ENCODE peak calls at places on chromosomes 4 and X, in six cellular contexts. F is HCT116, G is upper lobe of left lung, H is K562, C is HepG2, K is GM12878. B is an unnamed sample.

GRCh38 chr4:33825685-33826084 is 2418.6 kb downstream of the ARAP2 start:
- ATAC-seq in F (no peak), G (no peak), H (no peak), C (no peak), K (no peak), B (no peak)

GRCh38 chr4:119227690-119228089 is 15.2 kb downstream of the USP53 start:
- ATAC-seq in F (no peak), G (no peak), H (no peak), C (no peak), K (no peak), B (no peak)

GRCh38 chr4:13984996-13985780 is 357.7 kb upstream of the BOD1L1 start:
- ATAC-seq in F (no peak), G (peak; percentile 47), H (no peak), C (no peak), K (no peak), B (no peak)

GRCh38 chr4:154807042-154807630 is 26.1 kb downstream of the RBM46 start:
- ATAC-seq in F (peak; percentile 64), G (no peak), H (peak; percentile 70), C (no peak), K (peak; percentile 51), B (no peak)

GRCh38 chrX:14351889-14352288 is 177.4 kb upstream of the GLRA2 start:
- ATAC-seq in F (no peak), G (no peak), H (no peak), C (no peak), K (no peak), B (no peak)

GRCh38 chrX:47751670-47752069 is 85.0 kb upstream of the ZNF81 start:
- ATAC-seq in F (peak; percentile 80), G (peak; percentile 64), H (peak; percentile 95), C (peak; percentile 73), K (peak; percentile 79), B (no peak)

GRCh38 chr4:121397434-121397833 is 16.6 kb upstream of the QRFPR start:
- ATAC-seq in F (no peak), G (no peak), H (no peak), C (no peak), K (no peak), B (no peak)

GRCh38 chrX:7170903-7171302 is 22.9 kb upstream of the PUDP start:
- ATAC-seq in F (no peak), G (peak; percentile 20), H (peak; percentile 83), C (no peak), K (peak; percentile 66), B (no peak)

GRCh38 chrX:1725472-1725871 is 110.6 kb downstream of the ASMT start:
- ATAC-seq in F (no peak), G (no peak), H (no peak), C (no peak), K (no peak), B (no peak)

GRCh38 chr4:75470738-75471137 is 43.5 kb downstream of the RCHY1 start:
- ATAC-seq in F (no peak), G (no peak), H (no peak), C (no peak), K (no peak), B (no peak)

GRCh38 chr4:14143892-14144291 is 516.4 kb upstream of the BOD1L1 start:
- ATAC-seq in F (no peak), G (no peak), H (no peak), C (no peak), K (peak; percentile 62), B (no peak)

GRCh38 chr4:30720656-30721352 is 635 bp downstream of the PCDH7 start:
- ATAC-seq in F (no peak), G (no peak), H (no peak), C (peak; percentile 12), K (no peak), B (peak; percentile 3)

GRCh38 chr4:58809948-58810347 is 1699.8 kb upstream of the IGFBP7 start:
- ATAC-seq in F (no peak), G (no peak), H (no peak), C (no peak), K (peak; percentile 45), B (no peak)

GRCh38 chrX:47854474-47854873 is 17.8 kb downstream of the ZNF81 start:
- ATAC-seq in F (no peak), G (no peak), H (peak; percentile 67), C (no peak), K (peak; percentile 45), B (no peak)

GRCh38 chr4:37480509-37480908 is 205.7 kb downstream of the RELL1 start:
- ATAC-seq in F (no peak), G (no peak), H (no peak), C (no peak), K (no peak), B (no peak)

GRCh38 chrX:7720519-7720918 is 122.5 kb upstream of the VCX start:
- ATAC-seq in F (no peak), G (no peak), H (no peak), C (no peak), K (no peak), B (no peak)

GRCh38 chr4:141503260-141503659 is 133.1 kb upstream of the IL15 start:
- ATAC-seq in F (no peak), G (no peak), H (no peak), C (no peak), K (no peak), B (no peak)

GRCh38 chrX:104564921-104565703 is 887 bp upstream of the IL1RAPL2 start:
- ATAC-seq in F (no peak), G (no peak), H (no peak), C (no peak), K (no peak), B (no peak)

GRCh38 chr4:102598102-102598758 is 97.1 kb downstream of the NFKB1 start:
- ATAC-seq in F (no peak), G (peak; percentile 70), H (no peak), C (no peak), K (peak; percentile 76), B (no peak)

GRCh38 chrX:40168183-40169015 is 70.6 kb upstream of the BCOR start:
- ATAC-seq in F (no peak), G (no peak), H (no peak), C (no peak), K (no peak), B (no peak)
- H3K27ac ChIP-seq in F (peak overlapping the region; percentile 98), G (no peak overlapping the region), H (peak overlapping the region; percentile 78), C (peak overlapping the region; percentile 67), K (no peak overlapping the region), B (peak overlapping the region; percentile 85)

GRCh38 chr4:1194028-1194900 is 21.9 kb upstream of the SPON2 start:
- ATAC-seq in F (no peak), G (peak; percentile 32), H (peak; percentile 34), C (peak; percentile 4), K (no peak), B (peak; percentile 62)
- TF ChIP-seq POLR2AphosphoS5 in F (no peak), G (no peak), H (no peak), C (no peak), K (no peak), B (peak; percentile 70)

DNA sequence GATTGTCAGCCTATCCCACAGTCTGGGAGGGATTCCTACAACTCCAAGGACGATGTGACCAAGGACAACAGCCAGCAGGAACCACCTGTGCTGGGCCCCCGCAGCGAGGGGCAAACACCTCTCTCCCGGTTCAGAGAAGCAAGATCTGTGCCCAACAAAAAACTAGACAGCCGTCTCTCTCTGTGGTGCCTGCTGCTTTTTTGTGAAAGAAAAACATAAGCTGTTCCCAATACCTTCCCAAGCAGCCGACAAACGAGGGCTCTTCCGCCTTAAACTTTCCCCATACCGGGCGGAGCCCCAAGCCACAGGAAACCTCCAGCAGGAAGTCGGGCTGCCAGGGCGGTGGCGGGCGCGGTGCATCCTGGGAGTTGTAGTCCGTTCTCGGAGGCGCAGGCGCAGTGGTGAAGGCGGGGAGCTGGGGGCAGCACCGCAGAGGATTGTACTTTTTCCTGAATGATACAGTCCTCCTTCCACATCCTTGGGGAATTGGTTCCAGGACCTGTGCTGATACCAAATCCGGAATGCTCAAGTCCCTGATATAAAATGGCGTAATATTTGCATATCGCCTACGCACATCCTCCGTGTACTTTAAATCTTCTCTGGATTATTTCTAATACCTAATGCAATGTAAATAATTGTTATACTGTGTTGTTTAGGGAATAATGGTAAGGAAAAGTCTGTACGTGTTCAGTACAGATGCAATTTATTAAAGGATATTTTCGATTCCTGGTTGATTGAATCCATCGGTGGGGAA is 63.1 kb upstream of the IRF2 start:
- ATAC-seq in F (peak; percentile 86), G (peak; percentile 98), H (peak; percentile 88), C (peak; percentile 91), K (peak; percentile 78), B (peak; percentile 95)
- TF ChIP-seq POLR2A in F (peak; percentile 35), G (peak; percentile 98), H (peak; percentile 89), C (peak; percentile 76), K (peak; percentile 72), B (peak; percentile 88)

GRCh38 chrX:153032397-153033118 is 23.7 kb upstream of the PNMA3 start:
- ATAC-seq in F (peak; percentile 90), G (peak; percentile 71), H (peak; percentile 95), C (peak; percentile 83), K (peak; percentile 60), B (peak; percentile 77)
- H3K27ac ChIP-seq in F (no peak overlapping the region), G (no peak overlapping the region), H (no peak overlapping the region), C (no peak overlapping the region), K (peak overlapping the region; percentile 25), B (no peak overlapping the region)